ENCODE peak calls at places on chromosome 1, in six cellular contexts. N is fibroblast of the aortic adventitia; D is non-pigmented ciliary epithelial cell; K is fibroblast of pulmonary artery; B is stomach; I is CD4-positive, alpha-beta T cell. E is an unnamed sample.
A peak's percentile ranks its signal among the peaks of the same experiment; 100 is the strongest.

GRCh38 chr1:234953655-234954420 is 174.8 kb downstream of the TOMM20 start:
- DNase-seq in N (no peak), D (no peak), K (no peak), B (no peak), I (no peak), E (no peak)

GRCh38 chr1:101452825-101453224 is 216.0 kb downstream of the S1PR1 start:
- DNase-seq in N (no peak), D (no peak), K (no peak), B (no peak), I (no peak), E (no peak)

GRCh38 chr1:234720709-234721436 is 110.9 kb upstream of the IRF2BP2 start:
- DNase-seq in N (peak; percentile 79), D (no peak), K (no peak), B (no peak), I (no peak), E (no peak)

GRCh38 chr1:6509603-6510291 is 18.3 kb upstream of the PLEKHG5 start:
- DNase-seq in N (no peak), D (no peak), K (no peak), B (no peak), I (no peak), E (no peak)

GRCh38 chr1:151343587-151343986 is 3.5 kb downstream of the RFX5 start:
- DNase-seq in N (no peak), D (no peak), K (no peak), B (no peak), I (no peak), E (no peak)

GRCh38 chr1:20031836-20032235 is 38.2 kb upstream of the PLA2G5 start:
- DNase-seq in N (no peak), D (no peak), K (no peak), B (no peak), I (no peak), E (no peak)

GRCh38 chr1:190479537-190479936 is 1.9 kb upstream of the BRINP3 start:
- DNase-seq in N (no peak), D (no peak), K (no peak), B (no peak), I (no peak), E (no peak)

GRCh38 chr1:241375906-241376305 is 18.9 kb upstream of the RGS7 start:
- DNase-seq in N (no peak), D (no peak), K (no peak), B (no peak), I (no peak), E (no peak)

E was measured in pulmonary artery endothelial cell.